ENCODE peak calls at places on chromosome 11, in ten cellular contexts. A, H, N, Y, J, V, M, R, B and P are unnamed samples.

GRCh38 chr11:103035656-103036434 is 56.1 kb downstream of the DCUN1D5 start:
- DNase-seq in A (peak; percentile 86), H (peak; percentile 61), N (no peak), Y (peak; percentile 74), J (no peak), V (no peak), M (no peak), R (no peak), B (no peak), P (no peak)

GRCh38 chr11:26741036-26741435 is 19.2 kb upstream of the SLC5A12 start:
- DNase-seq in A (no peak), H (no peak), N (no peak), Y (no peak), J (no peak), V (no peak), M (no peak), R (no peak), B (no peak), P (no peak)

GRCh38 chr11:127683321-127683720 is 682.8 kb upstream of the KIRREL3 start:
- DNase-seq in A (no peak), H (no peak), N (no peak), Y (no peak), J (no peak), V (no peak), M (no peak), R (no peak), B (no peak), P (no peak)

GRCh38 chr11:134074766-134075165 is 5.9 kb downstream of the JAM3 start:
- DNase-seq in A (no peak), H (no peak), N (no peak), Y (no peak), J (no peak), V (no peak), M (no peak), R (no peak), B (no peak), P (no peak)

GRCh38 chr11:131982154-131982553 is 611.7 kb downstream of the NTM start:
- DNase-seq in A (no peak), H (no peak), N (no peak), Y (no peak), J (no peak), V (no peak), M (no peak), R (no peak), B (no peak), P (no peak)

GRCh38 chr11:128845334-128845780 is 21.7 kb downstream of the KCNJ1 start:
- DNase-seq in A (no peak), H (no peak), N (no peak), Y (no peak), J (no peak), V (no peak), M (no peak), R (no peak), B (no peak), P (no peak)

GRCh38 chr11:130847517-130847916 is 68.8 kb downstream of the SNX19 start:
- DNase-seq in A (peak; percentile 87), H (peak; percentile 99), N (no peak), Y (no peak), J (no peak), V (no peak), M (no peak), R (no peak), B (no peak), P (no peak)

GRCh38 chr11:72398058-72398758 is 36.1 kb downstream of the CLPB start:
- DNase-seq in A (no peak), H (no peak), N (no peak), Y (no peak), J (no peak), V (no peak), M (no peak), R (no peak), B (no peak), P (peak; percentile 66)

GRCh38 chr11:106608677-106609076 is 409.6 kb downstream of the GUCY1A2 start:
- DNase-seq in A (peak; percentile 69), H (peak; percentile 51), N (no peak), Y (no peak), J (no peak), V (no peak), M (no peak), R (no peak), B (no peak), P (no peak)

GRCh38 chr11:96234866-96235441 is 108.0 kb downstream of the MAML2 start:
- DNase-seq in A (no peak), H (no peak), N (no peak), Y (no peak), J (no peak), V (no peak), M (no peak), R (no peak), B (no peak), P (no peak)

GRCh38 chr11:117443269-117444186 is 115.9 kb downstream of the CEP164 start:
- DNase-seq in A (peak; percentile 30), H (no peak), N (peak; percentile 69), Y (peak; percentile 71), J (peak; percentile 64), V (peak; percentile 56), M (peak; percentile 80), R (peak; percentile 57), B (peak; percentile 72), P (peak; percentile 63)

GRCh38 chr11:27423125-27423524 is 49.5 kb downstream of the LGR4 start:
- DNase-seq in A (peak; percentile 80), H (peak; percentile 65), N (no peak), Y (peak; percentile 62), J (peak; percentile 59), V (peak; percentile 50), M (no peak), R (no peak), B (no peak), P (no peak)

GRCh38 chr11:27429740-27430451 is 42.7 kb downstream of the LGR4 start:
- DNase-seq in A (peak; percentile 7), H (peak; percentile 69), N (no peak), Y (no peak), J (no peak), V (no peak), M (no peak), R (no peak), B (no peak), P (peak; percentile 8)

GRCh38 chr11:120097721-120098385 is 40.1 kb downstream of the TRIM29 start:
- DNase-seq in A (no peak), H (no peak), N (peak; percentile 35), Y (no peak), J (no peak), V (no peak), M (no peak), R (no peak), B (peak; percentile 46), P (no peak)

GRCh38 chr11:72338741-72339140 is 94.8 kb upstream of the PHOX2A start:
- DNase-seq in A (peak; percentile 18), H (peak; percentile 16), N (no peak), Y (no peak), J (no peak), V (no peak), M (no peak), R (no peak), B (no peak), P (no peak)

GRCh38 chr11:10935015-10935564 is 77.2 kb upstream of the ZBED5 start:
- DNase-seq in A (no peak), H (no peak), N (peak; percentile 69), Y (no peak), J (no peak), V (no peak), M (no peak), R (peak; percentile 16), B (no peak), P (no peak)

GRCh38 chr11:46331653-46331984 is 15.6 kb upstream of the DGKZ start:
- DNase-seq in A (no peak), H (no peak), N (no peak), Y (no peak), J (no peak), V (no peak), M (no peak), R (no peak), B (no peak), P (no peak)
- H3K4me1 ChIP-seq in A (no peaks in the 10 kb centered on the region), H (peaks cover 10% of the 10 kb centered on the region), N (peaks cover 16% of the 10 kb centered on the region), Y (peaks cover 14% of the 10 kb centered on the region), J (no peaks in the 10 kb centered on the region), V (peaks cover 28% of the 10 kb centered on the region), M (peaks cover 5% of the 10 kb centered on the region), R (peaks cover 6% of the 10 kb centered on the region), B (peaks cover 11% of the 10 kb centered on the region), P (peaks cover 4% of the 10 kb centered on the region)

GRCh38 chr11:124760205-124760652 is 1.9 kb downstream of the ESAM start:
- DNase-seq in A (no peak), H (no peak), N (no peak), Y (no peak), J (peak; percentile 69), V (peak; percentile 54), M (no peak), R (no peak), B (peak; percentile 75), P (peak; percentile 95)
- H3K4me3 ChIP-seq in A (no peak overlapping the region), H (no peak overlapping the region), N (peak overlapping the region; percentile 12), Y (no peak overlapping the region), J (peak overlapping the region; percentile 74), V (peak overlapping the region; percentile 82), M (peak overlapping the region; percentile 15), R (peak overlapping the region; percentile 55), B (peak overlapping the region; percentile 73), P (peak overlapping the region; percentile 93)

GRCh38 chr11:94924074-94925031 is 49.0 kb downstream of the CWC15 start:
- DNase-seq in A (peak; percentile 35), H (no peak), N (no peak), Y (no peak), J (no peak), V (no peak), M (no peak), R (no peak), B (no peak), P (no peak)
- H3K27ac ChIP-seq in A (peak overlapping the region; percentile 85), H (no peak overlapping the region), N (peak overlapping the region; percentile 37), Y (no peak overlapping the region), J (no peak overlapping the region), V (peak overlapping the region; percentile 34), M (no peak overlapping the region), R (peak overlapping the region; percentile 83), B (peak overlapping the region; percentile 60), P (no peak overlapping the region)

GRCh38 chr11:5210376-5210885 is 9.9 kb upstream of the OR51V1 start:
- DNase-seq in A (no peak), H (no peak), N (no peak), Y (no peak), J (no peak), V (no peak), M (no peak), R (no peak), B (no peak), P (no peak)
- H3K4me1 ChIP-seq in A (peaks cover 2% of the 10 kb centered on the region), H (no peaks in the 10 kb centered on the region), N (no peaks in the 10 kb centered on the region), Y (no peaks in the 10 kb centered on the region), J (no peaks in the 10 kb centered on the region), V (no peaks in the 10 kb centered on the region), M (no peaks in the 10 kb centered on the region), R (no peaks in the 10 kb centered on the region), B (no peaks in the 10 kb centered on the region), P (no peaks in the 10 kb centered on the region)

GRCh38 chr11:121372671-121373429 is 79.3 kb upstream of the SORL1 start:
- DNase-seq in A (no peak), H (no peak), N (no peak), Y (no peak), J (no peak), V (no peak), M (no peak), R (no peak), B (no peak), P (no peak)
- H3K4me3 ChIP-seq in A (no peak overlapping the region), H (no peak overlapping the region), N (no peak overlapping the region), Y (no peak overlapping the region), J (no peak overlapping the region), V (no peak overlapping the region), M (no peak overlapping the region), R (no peak overlapping the region), B (no peak overlapping the region), P (no peak overlapping the region)

GRCh38 chr11:61815790-61816735 is 740 bp downstream of the FADS1 start:
- DNase-seq in A (peak; percentile 60), H (peak; percentile 83), N (peak; percentile 61), Y (peak; percentile 57), J (peak; percentile 81), V (peak; percentile 73), M (peak; percentile 82), R (peak; percentile 70), B (peak; percentile 84), P (peak; percentile 70)
- H3K27ac ChIP-seq in A (peak overlapping the region; percentile 92), H (peak overlapping the region; percentile 68), N (peak overlapping the region; percentile 79), Y (peak overlapping the region; percentile 53), J (peak overlapping the region; percentile 92), V (peak overlapping the region; percentile 100), M (peak overlapping the region; percentile 95), R (peak overlapping the region; percentile 98), B (peak overlapping the region; percentile 97), P (peak overlapping the region; percentile 96)